ENCODE peak calls at places on chromosomes 6 and 20, in seven cellular contexts. U is omental fat pad, E is choroid plexus epithelial cell, X is Calu3, G is fibroblast of mammary gland, F is cardiac fibroblast, Y is body of pancreas. D is an unnamed sample.

GRCh38 chr6:56144538-56145324 is 102.6 kb downstream of the COL21A1 start:
- DNase-seq in G (peak), F (peak), Y (no peak), E (peak), X (no peak), U (no peak), D (peak)

GRCh38 chr6:34029489-34030280 is 116.2 kb downstream of the GRM4 start:
- DNase-seq in U (no peak), G (no peak), F (no peak), E (no peak), X (no peak), Y (no peak), D (no peak)

GRCh38 chr6:389622-390021 is 1.9 kb upstream of the IRF4 start:
- DNase-seq in E (no peak), F (no peak), X (no peak), U (no peak), Y (no peak), G (peak), D (no peak)

GRCh38 chr6:73943401-73943800 is 247.4 kb downstream of the CD109 start:
- DNase-seq in G (peak), X (no peak), F (no peak), U (no peak), Y (no peak), E (no peak), D (no peak)

GRCh38 chr20:8449120-8449519 is 317.1 kb downstream of the PLCB1 start:
- DNase-seq in E (no peak), U (no peak), G (peak), X (no peak), Y (no peak), F (no peak), D (peak)

GRCh38 chr20:8803065-8803464 is 265.8 kb upstream of the PLCB4 start:
- DNase-seq in F (peak), Y (no peak), U (no peak), X (no peak), G (no peak), E (no peak), D (no peak)

GRCh38 chr20:33650111-33650752 is 11.9 kb upstream of the C20orf144 start:
- DNase-seq in E (no peak), Y (no peak), G (no peak), F (no peak), U (no peak), X (no peak), D (no peak)

GRCh38 chr20:53923745-53924369 is 146.5 kb downstream of the BCAS1 start:
- DNase-seq in F (no peak), Y (no peak), X (no peak), U (no peak), E (no peak), G (no peak), D (no peak)

GRCh38 chr20:57374931-57375651 is 16.1 kb upstream of the RBM38 start:
- DNase-seq in G (no peak), U (no peak), Y (no peak), F (no peak), X (no peak), E (no peak), D (no peak)

GRCh38 chr6:157713451-157714152 is 109.4 kb upstream of the SNX9 start:
- DNase-seq in U (no peak), F (no peak), Y (no peak), G (no peak), E (no peak), X (no peak), D (no peak)

GRCh38 chr6:43147691-43148477 is 23.2 kb upstream of the SRF start:
- DNase-seq in X (no peak), F (no peak), U (no peak), G (no peak), E (no peak), Y (no peak), D (no peak)

GRCh38 chr6:83824388-83824801 is 28.8 kb upstream of the RIPPLY2 start:
- DNase-seq in E (peak), F (peak), Y (no peak), X (no peak), G (peak), U (no peak), D (no peak)

GRCh38 chr6:151413372-151414145 is 22.2 kb upstream of the ZBTB2 start:
- DNase-seq in Y (no peak), E (no peak), X (no peak), U (no peak), G (no peak), F (no peak), D (no peak)

GRCh38 chr20:49880177-49880576 is 35.2 kb downstream of the SPATA2 start:
- DNase-seq in U (no peak), X (no peak), G (no peak), F (peak), Y (peak), E (peak), D (no peak)

GRCh38 chr6:116168148-116168547 is 42.2 kb upstream of the COL10A1 start:
- DNase-seq in G (no peak), E (no peak), F (no peak), X (no peak), U (no peak), Y (no peak), D (no peak)

GRCh38 chr6:17115251-17116089 is 13.6 kb downstream of the STMND1 start:
- DNase-seq in F (peak), E (peak), Y (peak), G (peak), X (peak), U (no peak), D (peak)

GRCh38 chr6:97850458-97851218 is 567.6 kb upstream of the MMS22L start:
- DNase-seq in U (no peak), E (peak), G (peak), F (peak), Y (no peak), X (no peak), D (no peak)

GRCh38 chr6:152401978-152402377 is 235.2 kb downstream of the SYNE1 start:
- DNase-seq in E (no peak), F (peak), Y (no peak), X (peak), U (no peak), G (no peak), D (peak)

GRCh38 chr6:28323813-28324424 is 12.0 kb downstream of the ZSCAN31 start:
- DNase-seq in Y (no peak), U (no peak), G (no peak), E (no peak), F (no peak), X (no peak), D (no peak)

GRCh38 chr6:24033284-24033683 is 92.7 kb upstream of the NRSN1 start:
- DNase-seq in G (no peak), F (no peak), Y (no peak), E (no peak), U (no peak), X (no peak), D (no peak)

GRCh38 chr20:23152308-23152892 is 66.3 kb upstream of the CD93 start:
- DNase-seq in E (peak), F (peak), U (no peak), X (no peak), Y (peak), G (peak), D (peak)

GRCh38 chr6:138017156-138017757 is 90.0 kb downstream of the PERP start:
- DNase-seq in F (peak), E (peak), G (peak), Y (no peak), U (no peak), X (no peak), D (no peak)

GRCh38 chr20:23072892-23073586 is 13.1 kb downstream of the CD93 start:
- DNase-seq in U (no peak), F (no peak), G (no peak), E (no peak), Y (no peak), X (no peak), D (no peak)

GRCh38 chr6:111871725-111872520 is 1.3 kb downstream of the FYN start:
- DNase-seq in U (no peak), Y (no peak), F (peak), G (peak), E (peak), X (peak), D (peak)

GRCh38 chr20:346640-347316 is at the start of gene NRSN2:
- DNase-seq in F (peak), E (peak), Y (peak), U (no peak), X (no peak), G (peak), D (peak)

GRCh38 chr20:1664911-1665310 is 7.3 kb upstream of the SIRPG start:
- DNase-seq in X (no peak), Y (no peak), U (no peak), F (no peak), E (no peak), G (no peak), D (no peak)

GRCh38 chr6:44453146-44453545 is 65.6 kb downstream of the CDC5L start:
- DNase-seq in U (no peak), E (no peak), X (no peak), F (no peak), Y (no peak), G (peak), D (no peak)

GRCh38 chr6:81895511-81896185 is 143.2 kb upstream of the TENT5A start:
- DNase-seq in X (no peak), G (peak), Y (no peak), F (peak), E (peak), U (no peak), D (peak)

GRCh38 chr6:81894788-81895221 is 142.3 kb upstream of the TENT5A start:
- DNase-seq in X (no peak), U (no peak), E (peak), G (peak), F (peak), Y (no peak), D (peak)

GRCh38 chr6:81900616-81901015 is 148.1 kb upstream of the TENT5A start:
- DNase-seq in E (no peak), Y (no peak), X (no peak), U (no peak), G (no peak), F (no peak), D (no peak)

GRCh38 chr6:81896561-81896960 is 144.1 kb upstream of the TENT5A start:
- DNase-seq in X (no peak), E (peak), Y (no peak), F (no peak), G (peak), U (no peak), D (peak)

DNA sequence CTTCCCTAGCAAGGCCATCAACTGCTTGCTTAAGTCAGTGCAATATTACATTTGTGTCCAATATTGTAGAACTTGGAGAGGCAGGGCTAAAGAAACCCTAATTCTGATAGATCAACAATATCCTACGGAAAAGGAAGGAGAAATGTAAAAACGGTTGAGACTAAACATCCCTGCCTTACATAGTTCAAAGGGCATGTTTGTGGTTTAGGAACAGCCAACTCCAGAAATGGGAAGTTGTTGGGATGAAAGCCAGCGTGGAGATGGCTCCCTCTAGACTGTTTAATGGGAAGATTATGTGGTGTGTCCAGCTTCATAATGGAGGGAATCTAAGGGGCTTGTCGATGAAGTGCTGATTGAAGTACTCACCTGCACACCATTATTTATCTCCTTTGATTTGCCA is 145.3 kb upstream of the TENT5A start:
- DNase-seq in Y (no peak), G (peak), E (no peak), F (no peak), X (no peak), U (no peak), D (no peak)
- TF ChIP-seq CTCF in Y (no peak), G (no peak), E (no peak), F (no peak), X (no peak), U (no peak), D (no peak)

GRCh38 chr20:62887147-62887859 is 25.7 kb upstream of the TCFL5 start:
- DNase-seq in X (no peak), G (peak), U (no peak), Y (peak), F (peak), E (peak), D (peak)
- TF ChIP-seq CTCF in X (no peak), G (no peak), U (no peak), Y (no peak), F (peak), E (peak), D (peak)

DNA sequence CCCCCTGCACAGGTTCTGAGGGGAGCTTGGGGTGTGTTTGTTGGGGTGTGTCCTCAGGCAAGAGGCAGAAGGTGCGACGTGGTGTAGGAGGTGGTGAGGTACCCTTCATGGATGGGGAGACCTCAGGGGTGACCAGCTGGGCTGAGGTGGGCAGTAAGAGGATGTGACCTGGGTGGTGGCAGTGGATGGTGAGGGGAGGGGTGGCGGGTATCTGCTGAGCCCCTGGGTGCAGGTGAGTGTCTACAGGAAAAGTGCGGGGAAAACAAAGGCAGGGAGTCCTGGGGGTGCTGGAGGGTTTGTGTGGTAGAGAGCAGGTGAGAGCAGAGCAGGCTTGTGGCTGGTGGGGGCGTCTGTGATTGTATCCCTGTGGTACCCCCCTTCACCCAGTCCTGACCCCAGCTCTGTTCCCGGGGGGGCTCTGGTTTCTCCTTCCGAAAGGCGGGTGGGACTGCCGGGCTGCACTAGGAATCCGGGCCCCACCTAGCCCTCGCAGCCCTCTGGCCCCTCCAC is 631 bp downstream of the RAET1L start:
- DNase-seq in F (no peak), X (no peak), Y (no peak), E (no peak), G (no peak), U (no peak), D (no peak)
- TF ChIP-seq CTCF in F (no peak), X (no peak), Y (no peak), E (no peak), G (no peak), U (no peak), D (no peak)

GRCh38 chr6:7899889-7900213 is 10.7 kb downstream of the TXNDC5 start:
- DNase-seq in Y (no peak), E (no peak), G (no peak), X (no peak), U (no peak), F (peak), D (no peak)

GRCh38 chr6:7900621-7901020 is 10.0 kb downstream of the TXNDC5 start:
- DNase-seq in G (no peak), U (no peak), F (no peak), X (no peak), Y (no peak), E (no peak), D (no peak)

GRCh38 chr6:7897461-7898192 is 13.0 kb downstream of the TXNDC5 start:
- DNase-seq in X (no peak), Y (no peak), G (no peak), F (no peak), U (no peak), E (no peak), D (no peak)

GRCh38 chr6:7901056-7901455 is 9.5 kb downstream of the TXNDC5 start:
- DNase-seq in E (no peak), G (no peak), F (no peak), U (no peak), Y (no peak), X (no peak), D (no peak)

GRCh38 chr6:7899046-7899888 is 11.3 kb downstream of the TXNDC5 start:
- DNase-seq in Y (no peak), E (no peak), U (no peak), F (no peak), X (peak), G (no peak), D (no peak)
- TF ChIP-seq CTCF in Y (peak), E (peak), U (no peak), F (peak), X (no peak), G (no peak), D (no peak)

GRCh38 chr6:80332013-80332412 is 225.5 kb downstream of the BCKDHB start:
- DNase-seq in F (no peak), G (no peak), X (no peak), Y (no peak), E (no peak), U (no peak), D (no peak)

GRCh38 chr6:80336906-80337305 is 230.4 kb downstream of the BCKDHB start:
- DNase-seq in Y (no peak), U (no peak), X (no peak), F (no peak), E (no peak), G (peak), D (no peak)

GRCh38 chr6:80338201-80338836 is 231.8 kb downstream of the BCKDHB start:
- DNase-seq in Y (peak), G (peak), F (peak), X (peak), E (peak), U (no peak), D (no peak)

GRCh38 chr6:80333342-80333741 is 226.9 kb downstream of the BCKDHB start:
- DNase-seq in X (no peak), E (no peak), U (no peak), Y (no peak), F (no peak), G (no peak), D (no peak)

DNA sequence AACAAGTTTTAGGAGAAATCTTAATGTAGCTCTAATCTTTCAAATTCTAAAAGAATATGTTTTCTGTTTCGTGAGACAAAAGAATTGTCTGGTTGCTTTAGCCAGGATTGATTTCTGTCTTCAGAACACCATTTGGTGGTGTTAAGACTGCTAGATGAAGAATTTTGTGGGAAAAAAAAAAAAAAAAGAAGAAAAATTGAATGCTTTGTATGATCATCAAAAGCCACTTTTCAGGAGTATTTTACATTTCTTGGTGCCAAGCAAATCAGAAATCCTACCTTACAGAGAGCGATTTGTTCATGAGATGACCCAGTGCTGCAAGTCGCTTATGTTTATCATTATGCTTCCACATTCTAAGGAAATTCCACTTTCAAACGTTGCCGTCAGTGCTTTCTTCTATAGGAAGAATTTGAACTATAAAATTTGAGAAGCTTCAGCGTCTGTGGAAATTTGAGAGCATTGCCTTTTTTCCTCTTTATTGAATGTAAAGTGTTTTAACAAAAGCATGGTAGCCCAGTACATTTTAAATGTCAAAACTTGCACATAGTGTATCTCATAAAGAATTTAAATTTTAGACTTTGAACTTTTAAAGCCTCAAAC is 228.7 kb downstream of the BCKDHB start:
- DNase-seq in G (no peak), Y (no peak), E (peak), U (no peak), F (peak), X (no peak), D (peak)
- TF ChIP-seq CTCF in G (no peak), Y (no peak), E (no peak), U (no peak), F (no peak), X (no peak), D (no peak)

GRCh38 chr20:11430652-11431051 is 487.0 kb upstream of the BTBD3 start:
- DNase-seq in U (no peak), E (no peak), X (no peak), G (no peak), F (no peak), Y (no peak), D (no peak)
- TF ChIP-seq CTCF in U (no peak), E (no peak), X (no peak), G (no peak), F (no peak), Y (no peak), D (no peak)

GRCh38 chr6:100460650-100461204 is 4.0 kb downstream of the SIM1 start:
- DNase-seq in X (peak), E (no peak), F (no peak), Y (no peak), G (no peak), U (no peak), D (no peak)
- TF ChIP-seq CTCF in X (peak), E (peak), F (peak), Y (peak), G (peak), U (no peak), D (peak)

DNA sequence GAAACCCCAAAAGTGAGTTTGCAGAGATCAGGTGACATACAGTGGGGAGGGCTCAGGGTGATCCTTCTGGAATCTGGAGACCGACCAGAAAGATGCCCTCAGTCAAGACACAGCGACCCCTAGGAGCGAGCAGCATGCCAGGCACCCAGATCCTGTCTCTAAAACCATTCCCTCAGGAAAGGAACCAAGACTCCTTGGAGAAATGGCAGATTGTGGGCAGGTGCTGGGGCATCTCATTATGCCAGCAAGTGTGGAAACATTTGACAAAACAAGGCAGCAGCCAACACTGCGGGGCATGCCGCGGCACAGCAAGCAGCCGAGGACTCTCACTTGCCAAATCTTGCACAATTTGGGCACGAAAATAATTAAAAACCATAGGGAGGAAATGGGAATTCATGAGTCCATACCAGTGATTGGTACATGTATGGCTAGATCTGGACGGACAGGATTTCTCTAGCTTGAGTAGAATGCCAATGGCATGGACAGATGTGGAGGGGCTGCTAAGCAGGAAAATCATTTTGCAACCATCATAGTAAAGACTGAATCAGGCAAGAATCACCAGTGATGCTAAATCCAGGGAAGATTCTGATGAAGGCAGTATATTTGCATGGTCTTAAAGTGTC is 76.9 kb downstream of the GINS1 start:
- DNase-seq in F (no peak), X (no peak), E (no peak), U (no peak), Y (no peak), G (no peak), D (no peak)
- TF ChIP-seq CTCF in F (no peak), X (no peak), E (no peak), U (no peak), Y (no peak), G (no peak), D (no peak)

D was measured in HFFc6.